ENCODE peak calls at places on chromosomes 2 and 18, in nine cellular contexts. I, S, O, D, G, V, Y, K and N are unnamed samples.

GRCh38 chr2:18301421-18302139 is 258.9 kb downstream of the RDH14 start:
- DNase-seq in I (no peak), S (no peak), O (no peak), D (peak), G (peak), V (no peak), Y (no peak), K (no peak), N (no peak)

GRCh38 chr18:77765468-77765867 is 515.8 kb downstream of the GALR1 start:
- DNase-seq in I (peak), S (peak), O (no peak), D (no peak), G (peak), V (no peak), Y (no peak), K (no peak), N (no peak)

GRCh38 chr18:24022141-24022540 is 7.6 kb downstream of the TTC39C start:
- DNase-seq in I (peak), S (no peak), O (no peak), D (peak), G (peak), V (no peak), Y (no peak), K (no peak), N (peak)

GRCh38 chr2:238496756-238497609 is 70.3 kb downstream of the ASB1 start:
- DNase-seq in I (no peak), S (no peak), O (no peak), D (no peak), G (no peak), V (no peak), Y (no peak), K (no peak), N (no peak)

GRCh38 chr2:43539991-43540860 is 55.6 kb downstream of the THADA start:
- DNase-seq in I (no peak), S (no peak), O (no peak), D (peak), G (peak), V (no peak), Y (peak), K (no peak), N (peak)

GRCh38 chr2:112708968-112709367 is 11.9 kb upstream of the NT5DC4 start:
- DNase-seq in I (no peak), S (no peak), O (no peak), D (no peak), G (no peak), V (no peak), Y (no peak), K (no peak), N (no peak)

GRCh38 chr2:119122663-119123062 is 35.9 kb downstream of the C1QL2 start:
- DNase-seq in I (no peak), S (no peak), O (no peak), D (no peak), G (no peak), V (no peak), Y (no peak), K (no peak), N (no peak)

GRCh38 chr18:23825978-23826405 is 136.7 kb downstream of the LAMA3 start:
- DNase-seq in I (peak), S (no peak), O (no peak), D (peak), G (peak), V (no peak), Y (no peak), K (no peak), N (peak)

GRCh38 chr2:194095359-194095758 is 1561.7 kb upstream of the SLC39A10 start:
- DNase-seq in I (no peak), S (no peak), O (no peak), D (no peak), G (no peak), V (no peak), Y (no peak), K (no peak), N (no peak)

GRCh38 chr2:99971326-99971965 is 170.9 kb downstream of the AFF3 start:
- DNase-seq in I (no peak), S (no peak), O (no peak), D (peak), G (peak), V (no peak), Y (no peak), K (no peak), N (no peak)

GRCh38 chr2:69635426-69635825 is 8.1 kb downstream of the AAK1 start:
- DNase-seq in I (no peak), S (no peak), O (no peak), D (no peak), G (no peak), V (no peak), Y (no peak), K (no peak), N (no peak)

GRCh38 chr18:49321800-49322461 is 138.5 kb downstream of the DYM start:
- DNase-seq in I (no peak), S (no peak), O (no peak), D (peak), G (peak), V (no peak), Y (peak), K (no peak), N (peak)

GRCh38 chr2:10186868-10187535 is 64.5 kb downstream of the RRM2 start:
- DNase-seq in I (no peak), S (no peak), O (no peak), D (no peak), G (no peak), V (no peak), Y (no peak), K (no peak), N (no peak)

GRCh38 chr2:24492283-24493272 is 1.5 kb downstream of the NCOA1 start:
- DNase-seq in I (peak), S (no peak), O (no peak), D (peak), G (peak), V (no peak), Y (no peak), K (no peak), N (peak)

GRCh38 chr18:59357928-59358327 is 1.1 kb downstream of the LMAN1 start:
- DNase-seq in I (peak), S (no peak), O (no peak), D (peak), G (peak), V (no peak), Y (no peak), K (no peak), N (peak)

GRCh38 chr2:168773719-168774521 is 28.5 kb upstream of the NOSTRIN start:
- DNase-seq in I (peak), S (no peak), O (no peak), D (peak), G (peak), V (no peak), Y (peak), K (no peak), N (peak)

GRCh38 chr18:72612894-72613537 is 68.9 kb upstream of the CBLN2 start:
- DNase-seq in I (no peak), S (no peak), O (no peak), D (no peak), G (no peak), V (no peak), Y (no peak), K (no peak), N (no peak)

GRCh38 chr2:316381-316780 is 28.5 kb upstream of the ALKAL2 start:
- DNase-seq in I (no peak), S (no peak), O (no peak), D (no peak), G (no peak), V (no peak), Y (no peak), K (no peak), N (no peak)

GRCh38 chr2:176139621-176140020 is 10.1 kb downstream of the HOXD8 start:
- DNase-seq in I (no peak), S (no peak), O (no peak), D (no peak), G (no peak), V (no peak), Y (no peak), K (no peak), N (no peak)

GRCh38 chr18:40607741-40608140 is 1347.3 kb upstream of the PIK3C3 start:
- DNase-seq in I (no peak), S (peak), O (no peak), D (no peak), G (no peak), V (no peak), Y (no peak), K (no peak), N (no peak)

GRCh38 chr2:85662899-85663683 is 4.9 kb downstream of the SFTPB start:
- DNase-seq in I (peak), S (no peak), O (no peak), D (peak), G (peak), V (no peak), Y (peak), K (no peak), N (peak)

GRCh38 chr2:216761119-216761518 is 65.8 kb upstream of the IGFBP5 start:
- DNase-seq in I (no peak), S (no peak), O (no peak), D (no peak), G (no peak), V (no peak), Y (no peak), K (no peak), N (no peak)

GRCh38 chr18:45006934-45007333 is 326.2 kb downstream of the SETBP1 start:
- DNase-seq in I (no peak), S (no peak), O (no peak), D (peak), G (peak), V (no peak), Y (no peak), K (no peak), N (no peak)

GRCh38 chr2:11103984-11104793 is 51.1 kb upstream of the SLC66A3 start:
- DNase-seq in I (no peak), S (no peak), O (no peak), D (no peak), G (no peak), V (no peak), Y (no peak), K (no peak), N (no peak)

GRCh38 chr2:240395448-240395847 is 40.0 kb upstream of the GPC1 start:
- DNase-seq in I (no peak), S (no peak), O (no peak), D (no peak), G (no peak), V (no peak), Y (no peak), K (no peak), N (no peak)